ENCODE peak calls at places on chromosomes 7 and 10, in six cellular contexts. N, Q, Y, V, I and Z are unnamed samples.

GRCh38 chr10:70812814-70813213 is 2.9 kb upstream of the SGPL1 start:
- DNase-seq in N (no peak), Q (no peak), Y (no peak), V (no peak), I (no peak), Z (no peak)

GRCh38 chr10:3424102-3424803 is 251.7 kb upstream of the PITRM1 start:
- DNase-seq in N (no peak), Q (peak; percentile 45), Y (no peak), V (no peak), I (no peak), Z (no peak)

GRCh38 chr7:13850185-13850752 is 139.2 kb downstream of the ETV1 start:
- DNase-seq in N (no peak), Q (peak; percentile 82), Y (peak; percentile 31), V (peak; percentile 67), I (no peak), Z (no peak)

GRCh38 chr10:5584895-5585516 is 60.2 kb downstream of the CALML3 start:
- DNase-seq in N (peak; percentile 62), Q (no peak), Y (peak; percentile 71), V (no peak), I (peak; percentile 57), Z (no peak)

GRCh38 chr10:99661370-99661749 is 2.1 kb downstream of the ENTPD7 start:
- DNase-seq in N (no peak), Q (peak; percentile 72), Y (peak; percentile 44), V (no peak), I (no peak), Z (no peak)

GRCh38 chr7:91880413-91881241 is at the start of gene MTERF1:
- DNase-seq in N (peak; percentile 86), Q (peak; percentile 90), Y (peak; percentile 94), V (peak; percentile 90), I (peak; percentile 86), Z (peak; percentile 94)

GRCh38 chr10:86709786-86710185 is 41.5 kb downstream of the LDB3 start:
- DNase-seq in N (no peak), Q (no peak), Y (no peak), V (no peak), I (no peak), Z (no peak)

GRCh38 chr7:147014596-147014995 is 898.0 kb downstream of the CNTNAP2 start:
- DNase-seq in N (no peak), Q (no peak), Y (no peak), V (no peak), I (no peak), Z (no peak)

GRCh38 chr7:28301148-28301641 is 111.1 kb upstream of the CREB5 start:
- DNase-seq in N (no peak), Q (no peak), Y (no peak), V (no peak), I (no peak), Z (no peak)

GRCh38 chr7:105454058-105454739 is 65.5 kb upstream of the SRPK2 start:
- DNase-seq in N (no peak), Q (no peak), Y (no peak), V (no peak), I (no peak), Z (no peak)

GRCh38 chr10:4240641-4241197 is 455.7 kb upstream of the KLF6 start:
- DNase-seq in N (no peak), Q (peak; percentile 93), Y (no peak), V (no peak), I (no peak), Z (no peak)

GRCh38 chr10:23994459-23995046 is 214.4 kb upstream of the KIAA1217 start:
- DNase-seq in N (peak; percentile 46), Q (peak; percentile 4), Y (peak; percentile 52), V (peak; percentile 37), I (peak; percentile 27), Z (peak; percentile 74)

GRCh38 chr7:15685358-15686181 is 913 bp downstream of the MEOX2 start:
- DNase-seq in N (no peak), Q (peak; percentile 54), Y (no peak), V (no peak), I (no peak), Z (peak; percentile 57)

GRCh38 chr10:122476034-122476695 is 14.8 kb downstream of the HTRA1 start:
- DNase-seq in N (no peak), Q (no peak), Y (no peak), V (no peak), I (no peak), Z (peak; percentile 50)

GRCh38 chr10:35735412-35735811 is 93.3 kb upstream of the FZD8 start:
- DNase-seq in N (no peak), Q (no peak), Y (peak; percentile 33), V (no peak), I (no peak), Z (no peak)

GRCh38 chr10:103890194-103890658 is 27.8 kb downstream of the STN1 start:
- DNase-seq in N (peak; percentile 39), Q (peak; percentile 24), Y (peak; percentile 92), V (no peak), I (no peak), Z (no peak)

GRCh38 chr7:88276605-88277153 is 30.0 kb downstream of the STEAP4 start:
- DNase-seq in N (no peak), Q (no peak), Y (no peak), V (no peak), I (no peak), Z (no peak)

GRCh38 chr10:34744590-34744989 is 70.5 kb downstream of the PARD3 start:
- DNase-seq in N (no peak), Q (no peak), Y (no peak), V (no peak), I (no peak), Z (no peak)

GRCh38 chr10:93437946-93438795 is 44.0 kb downstream of the MYOF start:
- DNase-seq in N (no peak), Q (peak; percentile 65), Y (peak; percentile 45), V (no peak), I (no peak), Z (no peak)

GRCh38 chr10:93436577-93436976 is 45.6 kb downstream of the MYOF start:
- DNase-seq in N (no peak), Q (peak; percentile 95), Y (peak; percentile 81), V (no peak), I (no peak), Z (no peak)

GRCh38 chr10:93437000-93437945 is 44.9 kb downstream of the MYOF start:
- DNase-seq in N (peak; percentile 71), Q (peak; percentile 99), Y (peak; percentile 96), V (no peak), I (no peak), Z (peak; percentile 43)

GRCh38 chr10:93435061-93435491 is 47.1 kb downstream of the MYOF start:
- DNase-seq in N (no peak), Q (no peak), Y (no peak), V (no peak), I (no peak), Z (no peak)

GRCh38 chr10:93435621-93436385 is 46.3 kb downstream of the MYOF start:
- DNase-seq in N (peak; percentile 35), Q (peak; percentile 66), Y (peak; percentile 77), V (no peak), I (no peak), Z (no peak)
- TF ChIP-seq JUN in N (no peak), Q (no peak), Y (no peak), V (no peak), I (no peak), Z (no peak)

GRCh38 chr10:14385591-14386201 is 55.0 kb upstream of the FRMD4A start:
- DNase-seq in N (no peak), Q (no peak), Y (peak; percentile 25), V (no peak), I (no peak), Z (no peak)
- TF ChIP-seq JUN in N (no peak), Q (no peak), Y (no peak), V (no peak), I (no peak), Z (no peak)

GRCh38 chr7:130721486-130722277 is 12.3 kb downstream of the KLF14 start:
- DNase-seq in N (peak; percentile 49), Q (peak; percentile 71), Y (peak; percentile 71), V (peak; percentile 77), I (no peak), Z (peak; percentile 70)

GRCh38 chr7:130719550-130719949 is 14.5 kb downstream of the KLF14 start:
- DNase-seq in N (no peak), Q (no peak), Y (no peak), V (no peak), I (no peak), Z (no peak)

GRCh38 chr7:130723784-130724183 is 10.2 kb downstream of the KLF14 start:
- DNase-seq in N (no peak), Q (no peak), Y (no peak), V (no peak), I (no peak), Z (no peak)
- TF ChIP-seq JUN in N (no peak), Q (no peak), Y (no peak), V (no peak), I (no peak), Z (no peak)

DNA sequence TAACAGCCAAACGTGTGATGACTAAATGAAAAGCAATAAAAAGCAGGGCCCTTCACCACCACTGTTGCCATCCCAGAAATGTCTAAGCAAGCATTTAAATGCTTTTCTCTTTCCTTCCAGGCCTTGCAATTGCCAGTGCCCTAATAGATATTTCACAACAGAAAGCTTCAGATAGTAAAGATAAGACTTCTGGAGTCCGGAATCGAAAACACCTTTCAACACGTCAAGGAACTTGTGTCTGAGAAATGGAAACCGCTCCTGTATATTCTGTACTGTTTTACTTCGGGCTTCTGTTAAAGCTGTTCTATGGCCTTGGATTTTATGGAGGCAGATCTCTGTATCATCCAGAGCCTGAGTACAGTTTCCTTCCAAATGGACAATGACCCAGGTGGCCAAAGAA is 328.5 kb downstream of the GFRA1 start:
- DNase-seq in N (no peak), Q (no peak), Y (no peak), V (no peak), I (no peak), Z (no peak)
- TF ChIP-seq JUN in N (no peak), Q (no peak), Y (no peak), V (no peak), I (no peak), Z (no peak)

DNA sequence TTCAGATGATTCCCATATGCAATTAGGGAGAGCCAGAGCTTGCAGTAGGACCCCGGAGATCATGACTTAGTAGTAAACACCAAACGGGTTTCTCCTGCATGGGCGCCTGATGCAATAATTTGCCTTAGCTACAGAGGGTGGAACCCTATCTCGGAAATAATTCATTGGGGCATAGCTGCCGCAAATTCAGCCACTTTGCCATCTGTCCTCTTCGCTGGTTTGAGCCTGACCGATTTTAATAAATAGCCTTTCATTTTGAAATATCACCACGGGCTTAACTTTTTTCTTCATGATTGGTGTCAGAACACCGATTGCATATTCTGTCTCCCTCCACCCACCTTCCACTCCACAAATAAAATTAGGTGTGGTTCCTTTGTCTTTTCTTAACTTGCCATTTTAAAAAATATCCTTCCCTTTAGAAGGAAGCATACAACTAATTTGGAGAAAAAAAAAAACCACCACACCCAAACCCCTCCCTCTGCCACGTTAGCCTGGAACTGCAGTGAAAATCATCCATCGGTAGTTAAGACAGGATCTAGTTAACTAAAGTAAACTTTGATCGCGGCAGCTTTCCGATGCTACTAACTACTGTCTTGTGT is 1.5 kb downstream of the GARS1 start:
- DNase-seq in N (peak; percentile 42), Q (peak; percentile 43), Y (peak; percentile 30), V (peak; percentile 37), I (no peak), Z (no peak)
- TF ChIP-seq JUN in N (no peak), Q (no peak), Y (no peak), V (no peak), I (no peak), Z (no peak)

GRCh38 chr7:129784437-129784782 is 168.3 kb downstream of the UBE2H start:
- DNase-seq in N (no peak), Q (no peak), Y (no peak), V (no peak), I (no peak), Z (peak; percentile 33)
- TF ChIP-seq JUN in N (no peak), Q (no peak), Y (no peak), V (no peak), I (no peak), Z (no peak)